ENCODE peak calls at places on chromosomes 3 and 15, in nine cellular contexts. V is A549, A is HepG2, T is pancreas, W is breast epithelium, I is tibial artery, U is uterus, J is heart left ventricle, M is MM.1S. Y is an unnamed sample.

GRCh38 chr3:111714305-111714704 is 119.2 kb upstream of the ZBED2 start:
- DNase-seq in V (no peak), A (no peak), T (no peak), W (no peak), I (no peak), U (no peak), J (no peak), M (no peak), Y (no peak)

GRCh38 chr3:104885214-104885814 is 481.4 kb upstream of the ALCAM start:
- DNase-seq in V (no peak), A (no peak), T (no peak), W (no peak), I (no peak), U (no peak), J (no peak), M (no peak), Y (no peak)

GRCh38 chr3:63344676-63345075 is 66.6 kb downstream of the SYNPR start:
- DNase-seq in V (no peak), A (no peak), T (no peak), W (no peak), I (no peak), U (no peak), J (no peak), M (no peak), Y (no peak)

GRCh38 chr15:64825081-64825430 is 391 bp downstream of the PIF1 start:
- DNase-seq in V (no peak), A (no peak), T (no peak), W (no peak), I (no peak), U (no peak), J (no peak), M (peak; percentile 35), Y (no peak)

GRCh38 chr3:50639055-50639494 is 22.1 kb downstream of the MAPKAPK3 start:
- DNase-seq in V (no peak), A (no peak), T (no peak), W (no peak), I (no peak), U (no peak), J (no peak), M (no peak), Y (no peak)

GRCh38 chr3:69120879-69121464 is 1.4 kb downstream of the LMOD3 start:
- DNase-seq in V (peak; percentile 21), A (peak; percentile 72), T (peak; percentile 61), W (peak; percentile 72), I (peak; percentile 71), U (peak; percentile 72), J (peak; percentile 53), M (peak; percentile 90), Y (no peak)

GRCh38 chr3:47803478-47804025 is 614 bp downstream of the DHX30 start:
- DNase-seq in V (no peak), A (no peak), T (no peak), W (no peak), I (no peak), U (no peak), J (no peak), M (peak; percentile 14), Y (no peak)

GRCh38 chr3:94946683-94947082 is 883.8 kb downstream of the NSUN3 start:
- DNase-seq in V (no peak), A (no peak), T (no peak), W (no peak), I (no peak), U (no peak), J (no peak), M (no peak), Y (no peak)

GRCh38 chr3:180294282-180295027 is 257.7 kb upstream of the PEX5L start:
- DNase-seq in V (no peak), A (no peak), T (no peak), W (no peak), I (no peak), U (no peak), J (no peak), M (no peak), Y (no peak)

GRCh38 chr3:10450494-10451440 is 54.6 kb downstream of the ATP2B2 start:
- DNase-seq in V (no peak), A (no peak), T (no peak), W (no peak), I (no peak), U (no peak), J (no peak), M (no peak), Y (no peak)

GRCh38 chr3:134938024-134938525 is 143.0 kb downstream of the EPHB1 start:
- DNase-seq in V (no peak), A (no peak), T (no peak), W (no peak), I (no peak), U (no peak), J (no peak), M (no peak), Y (no peak)

GRCh38 chr3:115996420-115997108 is 373.3 kb downstream of the GAP43 start:
- DNase-seq in V (no peak), A (no peak), T (no peak), W (no peak), I (no peak), U (no peak), J (no peak), M (no peak), Y (no peak)

DNA sequence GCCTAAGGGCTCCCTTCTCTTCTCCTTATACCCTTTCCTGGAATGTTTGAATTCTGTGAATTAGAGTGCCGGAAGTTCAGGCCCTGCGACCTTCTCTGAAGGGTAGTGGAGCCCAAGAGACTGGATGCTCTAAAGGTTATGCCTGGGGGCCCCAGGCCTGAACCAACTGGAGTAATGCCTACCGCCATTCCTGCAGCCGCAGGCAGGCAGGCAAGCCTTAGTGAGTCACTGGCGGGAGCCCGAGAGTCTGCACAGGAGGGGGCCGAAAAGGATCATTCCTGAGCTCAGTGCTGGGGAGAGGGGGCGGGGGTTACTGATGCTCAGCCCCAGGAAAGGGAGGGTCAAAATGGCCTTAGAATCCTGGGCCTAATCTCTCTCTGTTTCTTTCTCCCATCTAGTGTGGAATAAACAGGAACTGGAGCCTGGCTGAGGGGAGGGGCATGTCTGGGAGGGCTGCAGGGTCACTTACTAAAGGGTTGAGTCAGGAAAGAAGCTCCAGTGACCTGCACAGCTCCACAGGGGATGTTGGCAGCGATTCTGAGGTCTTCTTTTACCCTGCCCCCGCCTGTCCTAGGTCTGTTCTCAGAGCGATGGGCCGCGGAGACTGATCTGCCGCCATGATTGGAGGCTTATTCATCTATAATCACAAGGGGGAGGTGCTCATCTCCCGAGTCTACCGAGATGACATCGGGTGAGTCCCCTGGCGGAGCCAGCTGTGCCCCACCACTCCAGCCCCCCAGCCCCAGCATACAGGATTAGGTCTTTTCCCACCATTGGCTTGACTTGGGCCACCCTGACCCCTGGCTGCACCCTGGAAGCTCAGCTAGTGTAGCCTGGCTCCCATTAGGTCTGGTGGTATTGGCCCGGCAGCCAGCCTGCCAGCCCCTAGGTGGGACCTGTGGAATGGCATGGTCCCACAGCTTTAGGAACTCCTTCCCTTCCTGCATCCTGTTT is 2.0 kb downstream of the AP2M1 start:
- DNase-seq in V (peak; percentile 64), A (peak; percentile 69), T (no peak), W (no peak), I (peak; percentile 89), U (peak; percentile 71), J (peak; percentile 83), M (no peak), Y (peak; percentile 76)
- H3K4me1 ChIP-seq in V (peaks cover 15% of the 10 kb centered on the region), A (peaks cover 24% of the 10 kb centered on the region), T (peaks cover 4% of the 10 kb centered on the region), W (peaks cover 7% of the 10 kb centered on the region), I (peaks cover 37% of the 10 kb centered on the region), U (peaks cover 16% of the 10 kb centered on the region), J (peaks cover 42% of the 10 kb centered on the region), M (peaks cover 16% of the 10 kb centered on the region), Y (peaks cover 54% of the 10 kb centered on the region)

GRCh38 chr3:120495809-120496208 is 45.0 kb upstream of the FSTL1 start:
- DNase-seq in V (no peak), A (no peak), T (no peak), W (no peak), I (no peak), U (no peak), J (no peak), M (no peak), Y (no peak)

GRCh38 chr3:120496278-120496975 is 45.6 kb upstream of the FSTL1 start:
- DNase-seq in V (peak; percentile 15), A (no peak), T (no peak), W (no peak), I (no peak), U (no peak), J (no peak), M (no peak), Y (no peak)

GRCh38 chr3:120498947-120499346 is 48.2 kb upstream of the FSTL1 start:
- DNase-seq in V (no peak), A (no peak), T (no peak), W (peak; percentile 20), I (no peak), U (peak; percentile 57), J (no peak), M (no peak), Y (no peak)

GRCh38 chr3:120497813-120498212 is 47.0 kb upstream of the FSTL1 start:
- DNase-seq in V (no peak), A (no peak), T (no peak), W (no peak), I (no peak), U (no peak), J (no peak), M (no peak), Y (no peak)

DNA sequence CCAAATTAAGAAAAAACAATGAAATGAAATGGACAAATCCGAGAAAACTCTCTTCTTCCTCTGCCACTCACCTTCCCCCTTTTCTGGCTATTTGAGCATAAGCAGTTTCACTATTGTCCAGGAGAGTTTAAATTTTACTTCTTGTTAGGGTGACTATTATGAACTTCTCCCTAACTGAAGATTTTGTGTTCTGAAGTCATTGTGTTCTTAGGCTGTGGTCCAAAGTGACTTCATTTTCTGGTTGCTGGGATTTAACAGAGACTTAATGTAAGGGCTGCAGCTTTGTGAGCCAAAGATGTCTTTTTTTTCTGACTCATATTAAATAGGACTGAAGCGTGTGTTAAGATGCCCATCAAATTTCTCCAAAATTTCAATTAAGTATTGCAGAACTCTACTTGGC is 46.5 kb upstream of the FSTL1 start:
- DNase-seq in V (no peak), A (no peak), T (no peak), W (no peak), I (no peak), U (no peak), J (no peak), M (no peak), Y (no peak)
- H3K27ac ChIP-seq in V (peak overlapping the region; percentile 9), A (no peak overlapping the region), T (no peak overlapping the region), W (no peak overlapping the region), I (peak overlapping the region; percentile 31), U (peak overlapping the region; percentile 23), J (peak overlapping the region; percentile 18), M (no peak overlapping the region), Y (peak overlapping the region; percentile 40)

GRCh38 chr15:79977431-79977940 is 6.5 kb upstream of the BCL2A1 start:
- DNase-seq in V (no peak), A (no peak), T (no peak), W (no peak), I (no peak), U (no peak), J (no peak), M (no peak), Y (no peak)
- TF ChIP-seq CTCF in V (no peak), A (no peak), T (no peak), W (no peak), I (no peak), U (no peak), J (no peak), M (no peak), Y (no peak)

DNA sequence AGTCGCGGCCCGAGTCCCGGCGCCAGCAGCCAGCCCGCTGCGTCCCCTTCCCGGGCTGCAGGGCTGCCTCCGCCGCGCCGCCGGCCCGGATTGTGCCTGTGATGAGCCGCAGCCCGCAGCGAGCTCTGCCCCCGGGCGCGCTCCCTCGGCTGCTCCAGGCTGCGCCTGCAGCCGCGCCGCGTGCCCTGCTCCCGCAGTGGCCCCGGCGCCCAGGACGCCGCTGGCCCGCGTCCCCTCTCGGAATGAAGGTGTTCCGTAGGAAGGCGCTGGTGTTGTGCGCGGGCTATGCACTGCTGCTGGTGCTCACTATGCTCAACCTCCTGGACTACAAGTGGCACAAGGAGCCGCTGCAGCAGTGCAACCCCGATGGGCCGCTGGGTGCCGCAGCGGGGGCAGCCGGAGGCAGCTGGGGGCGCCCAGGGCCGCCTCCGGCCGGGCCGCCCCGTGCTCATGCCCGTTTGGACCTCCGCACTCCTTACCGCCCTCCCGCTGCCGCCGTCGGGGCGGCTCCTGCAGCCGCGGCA is 1.2 kb downstream of the CHST2 start:
- DNase-seq in V (peak; percentile 15), A (no peak), T (no peak), W (no peak), I (no peak), U (no peak), J (no peak), M (peak; percentile 53), Y (peak; percentile 41)
- H3K4me1 ChIP-seq in V (peaks cover 9% of the 10 kb centered on the region), A (peaks cover 13% of the 10 kb centered on the region), T (peaks cover 4% of the 10 kb centered on the region), W (peaks cover 8% of the 10 kb centered on the region), I (peaks cover 26% of the 10 kb centered on the region), U (no peaks in the 10 kb centered on the region), J (peaks cover 4% of the 10 kb centered on the region), M (no peaks in the 10 kb centered on the region), Y (no peaks in the 10 kb centered on the region)